ENCODE peak calls at places on chromosomes 13 and 19, in nine cellular contexts. N, L, U, F, C, E, Y, W and G are unnamed samples.

GRCh38 chr19:50008532-50008931 is 16.6 kb downstream of the VRK3 start:
- DNase-seq in C (peak), F (no peak), W (no peak), N (no peak), E (peak), L (no peak), Y (peak), U (no peak), G (no peak)

GRCh38 chr19:3852614-3853254 is 16.1 kb downstream of the ZFR2 start:
- DNase-seq in Y (peak), F (no peak), C (no peak), L (no peak), N (no peak), E (peak), W (peak), U (peak), G (peak)

GRCh38 chr19:1259873-1260748 is 9.0 kb upstream of the CIRBP start:
- DNase-seq in E (no peak), F (no peak), L (no peak), N (peak), W (no peak), C (no peak), U (no peak), Y (peak), G (no peak)

GRCh38 chr13:73835138-73835721 is 299.0 kb downstream of the KLF12 start:
- DNase-seq in U (peak), N (no peak), E (no peak), Y (peak), W (no peak), L (no peak), C (no peak), F (no peak), G (no peak)

GRCh38 chr13:46172531-46172991 is 9.4 kb downstream of the LCP1 start:
- DNase-seq in N (no peak), F (no peak), U (no peak), Y (peak), E (no peak), L (peak), C (no peak), W (no peak), G (no peak)

GRCh38 chr13:66618702-66619101 is 611.4 kb downstream of the PCDH9 start:
- DNase-seq in N (no peak), F (no peak), C (no peak), Y (peak), E (no peak), L (no peak), U (peak), W (no peak), G (no peak)

GRCh38 chr13:76884167-76884566 is 2.0 kb downstream of the KCTD12 start:
- DNase-seq in U (no peak), N (peak), F (no peak), E (peak), L (peak), W (peak), C (no peak), Y (peak), G (no peak)

GRCh38 chr19:39497850-39498261 is 891 bp upstream of the DLL3 start:
- DNase-seq in E (peak), Y (no peak), C (peak), F (no peak), N (no peak), L (no peak), W (peak), U (no peak), G (no peak)

GRCh38 chr13:98171806-98172569 is 5.1 kb downstream of the RNF113B start:
- DNase-seq in Y (peak), U (no peak), L (peak), W (no peak), C (no peak), E (no peak), F (no peak), N (peak), G (no peak)

GRCh38 chr19:36501973-36502372 is 12.6 kb upstream of the ZNF566 start:
- DNase-seq in L (no peak), F (no peak), U (no peak), E (no peak), Y (no peak), C (no peak), W (no peak), N (no peak), G (no peak)

GRCh38 chr13:90238433-90238832 is 1109.1 kb upstream of the MIR17HG start:
- DNase-seq in F (no peak), E (no peak), W (no peak), L (no peak), Y (peak), C (no peak), N (no peak), U (no peak), G (no peak)

GRCh38 chr13:70424428-70424827 is 316.2 kb upstream of the KLHL1 start:
- DNase-seq in F (no peak), L (no peak), C (no peak), U (no peak), N (no peak), W (no peak), E (peak), Y (no peak), G (no peak)

GRCh38 chr13:44565881-44566280 is 10.2 kb downstream of the TSC22D1 start:
- DNase-seq in L (no peak), E (no peak), W (no peak), Y (peak), N (no peak), U (peak), C (no peak), F (no peak), G (no peak)

GRCh38 chr13:100473087-100473486 is 115.5 kb downstream of the GGACT start:
- DNase-seq in Y (no peak), F (no peak), C (peak), W (no peak), N (no peak), U (no peak), E (peak), L (no peak), G (no peak)

GRCh38 chr13:46571189-46571901 is 18.4 kb downstream of the LRCH1 start:
- DNase-seq in U (no peak), L (no peak), E (no peak), W (no peak), Y (peak), C (no peak), F (no peak), N (no peak), G (no peak)

GRCh38 chr19:51341976-51342580 is at the start of gene VSIG10L:
- DNase-seq in Y (no peak), W (peak), C (no peak), U (no peak), L (no peak), E (no peak), N (no peak), F (no peak), G (no peak)

GRCh38 chr13:100347941-100348340 is 240.6 kb downstream of the GGACT start:
- DNase-seq in N (no peak), E (no peak), C (no peak), F (no peak), Y (peak), W (no peak), U (no peak), L (no peak), G (no peak)

GRCh38 chr13:113864303-113864890 is 521 bp upstream of the GAS6 start:
- DNase-seq in Y (peak), W (no peak), E (no peak), L (no peak), C (no peak), N (no peak), F (no peak), U (peak), G (no peak)

GRCh38 chr13:113861433-113862030 is 2.3 kb downstream of the GAS6 start:
- DNase-seq in F (no peak), N (no peak), C (no peak), W (no peak), E (no peak), Y (no peak), L (no peak), U (peak), G (no peak)

GRCh38 chr13:113862191-113862765 is 1.6 kb downstream of the GAS6 start:
- DNase-seq in F (no peak), Y (no peak), N (no peak), U (peak), C (no peak), E (no peak), W (no peak), L (no peak), G (no peak)

GRCh38 chr13:113862766-113863510 is 938 bp downstream of the GAS6 start:
- DNase-seq in N (peak), E (peak), F (no peak), W (no peak), Y (peak), C (no peak), L (no peak), U (no peak), G (no peak)

DNA sequence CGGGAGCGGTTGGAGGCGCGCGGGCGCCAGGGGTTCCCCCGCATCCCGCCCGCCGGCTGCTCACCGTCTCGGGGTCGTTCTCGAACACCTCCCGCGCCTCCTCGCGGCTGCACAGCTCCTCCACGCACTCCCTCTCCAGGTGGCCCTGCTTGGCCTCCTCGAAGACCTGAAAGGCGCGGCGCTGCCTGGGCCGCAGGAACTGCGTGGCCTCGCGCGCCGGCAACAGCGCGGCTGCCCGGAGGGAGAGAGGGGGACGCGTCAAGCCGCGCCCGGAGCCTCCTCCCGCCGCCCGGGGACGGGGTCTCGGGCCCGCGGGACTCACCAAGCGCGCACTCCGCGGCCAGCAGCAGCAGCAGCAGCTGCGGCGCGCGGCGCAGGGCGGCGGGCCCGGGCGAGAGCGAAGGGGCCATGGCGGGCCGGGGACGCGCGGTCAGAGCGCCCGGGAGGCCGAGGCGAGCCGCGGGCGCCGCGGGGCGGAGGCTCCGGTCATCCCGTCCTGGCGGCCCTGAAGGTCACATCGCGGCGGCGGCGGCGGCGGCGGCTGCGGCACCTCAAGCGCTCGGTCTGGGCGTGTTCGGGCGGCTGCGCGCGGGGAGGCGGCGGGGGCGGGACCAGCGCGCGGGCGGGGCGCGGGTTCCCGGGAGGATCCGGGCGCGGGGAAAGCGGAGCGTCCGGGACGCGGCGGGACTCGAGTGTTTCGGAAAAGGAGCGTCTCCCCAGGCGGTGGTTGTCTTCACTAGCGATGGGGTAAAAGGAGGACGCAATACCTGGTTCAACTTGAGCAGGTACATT is at the start of gene GAS6:
- DNase-seq in E (peak), N (peak), U (peak), L (no peak), F (no peak), W (no peak), C (peak), Y (peak), G (no peak)
- TF ChIP-seq CTCF in E (no peak), N (peak), U (peak), L (peak), F (no peak), W (no peak), C (no peak), Y (no peak), G (no peak)

GRCh38 chr13:114035583-114036501 is 62.0 kb upstream of the C13orf46 start:
- DNase-seq in W (no peak), U (no peak), N (peak), E (no peak), L (peak), F (no peak), Y (no peak), C (no peak), G (no peak)
- TF ChIP-seq CTCF in W (no peak), U (no peak), N (no peak), E (no peak), L (no peak), F (no peak), Y (no peak), C (no peak), G (no peak)

DNA sequence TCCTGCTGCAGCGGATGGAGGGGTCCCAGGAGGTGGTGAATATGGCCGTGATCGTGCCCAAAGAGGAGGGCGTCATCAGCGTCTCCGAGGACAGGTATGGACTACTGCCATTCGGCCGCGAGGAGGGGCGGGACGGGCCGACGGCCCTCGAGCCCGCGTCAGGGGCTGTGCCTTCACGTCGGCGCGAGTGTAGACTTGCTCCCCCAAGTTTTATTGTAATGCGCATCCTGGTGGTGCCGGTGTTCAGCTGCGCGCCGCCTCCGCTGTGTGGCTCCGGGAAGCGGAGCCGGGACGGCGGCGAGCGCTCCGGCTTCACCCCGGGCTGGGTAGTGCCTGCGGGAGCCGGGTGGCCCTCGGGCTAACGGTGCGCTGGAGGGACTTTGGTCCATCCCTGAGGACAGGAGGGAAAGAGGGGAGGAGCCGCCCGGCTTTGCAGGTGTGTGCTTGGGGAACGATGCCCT is 499 bp downstream of the WDFY2 start:
- DNase-seq in Y (peak), F (no peak), U (peak), C (peak), L (peak), N (peak), W (peak), E (peak), G (no peak)
- TF ChIP-seq CTCF in Y (no peak), F (no peak), U (peak), C (peak), L (no peak), N (no peak), W (no peak), E (no peak), G (peak)

GRCh38 chr19:46076951-46077814 is 36.4 kb upstream of the IGFL4 start:
- DNase-seq in C (peak), W (peak), L (peak), E (peak), F (no peak), N (no peak), Y (peak), U (peak), G (peak)
- TF ChIP-seq CTCF in C (peak), W (peak), L (peak), E (peak), F (peak), N (peak), Y (peak), U (peak), G (peak)

DNA sequence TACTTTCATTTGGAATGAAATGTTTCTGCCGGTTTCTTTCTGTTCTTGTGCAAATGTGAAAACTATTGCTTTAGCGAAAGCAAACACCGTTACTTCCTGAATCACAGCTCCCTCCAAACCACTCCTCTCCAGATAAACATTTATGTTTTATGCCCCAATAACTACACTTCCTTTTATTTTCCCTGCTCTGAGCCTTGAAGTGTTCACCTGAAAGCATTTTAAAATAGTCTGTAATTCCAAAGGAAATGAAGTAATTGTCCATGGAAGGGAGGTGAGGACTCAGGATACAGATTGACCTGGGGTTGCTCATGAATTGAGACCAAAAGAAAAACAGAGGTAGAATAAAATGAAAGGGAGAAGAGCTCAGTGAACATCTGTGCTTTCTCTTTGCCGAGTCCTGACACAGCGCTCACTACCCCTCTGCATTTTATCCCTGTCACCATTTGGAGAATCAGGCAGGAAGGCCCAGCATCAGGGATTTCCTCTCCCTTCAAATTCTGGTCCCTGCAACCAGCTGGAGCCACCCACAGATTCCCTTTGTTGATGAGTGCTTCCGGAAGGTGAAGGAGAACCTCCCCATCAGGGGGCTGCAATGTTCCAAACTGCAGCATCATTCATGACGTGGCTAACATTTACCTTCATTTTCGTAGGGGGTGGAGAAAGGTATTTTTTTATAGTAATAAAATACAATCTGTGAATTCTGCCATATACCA is 171.9 kb downstream of the ITGBL1 start:
- DNase-seq in N (no peak), C (no peak), Y (no peak), W (no peak), U (no peak), L (no peak), E (peak), F (no peak), G (no peak)
- TF ChIP-seq CTCF in N (no peak), C (no peak), Y (no peak), W (no peak), U (no peak), L (no peak), E (no peak), F (no peak), G (no peak)

DNA sequence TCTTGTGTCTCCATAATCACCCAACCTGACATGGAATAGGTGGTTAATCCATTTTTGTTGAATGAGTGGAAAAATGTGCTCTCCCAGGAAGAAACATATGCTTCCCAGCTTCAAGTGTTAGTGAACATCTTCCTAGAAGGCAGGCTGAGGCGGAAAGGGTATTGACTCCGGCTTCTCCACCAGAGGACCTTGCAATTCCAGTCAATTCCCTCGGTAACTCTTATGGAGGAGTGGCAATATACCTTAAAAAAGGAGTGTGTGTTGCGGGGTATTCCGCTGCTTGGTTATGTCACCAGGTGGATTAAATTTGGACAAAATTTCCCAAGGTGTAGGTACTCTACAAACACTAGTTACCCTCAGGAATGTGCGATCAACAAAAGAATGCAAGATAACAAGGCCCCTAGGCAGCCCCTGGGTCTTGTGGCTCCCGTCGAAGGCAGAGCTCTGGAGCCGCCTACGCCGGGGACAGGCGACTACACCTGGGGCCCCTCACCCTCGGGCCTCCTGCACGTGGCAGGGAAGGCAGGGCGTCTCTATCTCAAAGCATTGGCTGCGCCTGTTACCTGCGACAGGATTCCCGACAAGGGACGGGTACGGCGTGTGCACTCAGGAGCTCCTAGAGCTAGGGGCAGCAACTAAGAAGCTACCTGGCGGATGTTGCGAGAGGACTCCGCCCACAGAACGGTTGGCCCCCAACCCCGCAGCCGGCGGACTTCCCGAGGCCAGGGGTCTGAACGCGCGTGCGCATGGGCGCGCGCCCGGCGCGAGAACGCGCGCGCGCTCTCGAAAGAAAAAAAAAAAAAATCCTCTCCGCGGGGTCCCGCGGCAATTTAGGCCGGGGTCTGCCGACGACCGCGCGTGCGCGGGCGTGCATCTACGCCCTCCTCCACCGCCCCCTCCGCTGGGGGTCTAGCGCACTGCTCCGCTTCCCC is at the start of gene WDR87:
- DNase-seq in L (no peak), C (peak), E (peak), F (no peak), W (peak), N (peak), Y (peak), U (peak), G (no peak)
- TF ChIP-seq CTCF in L (no peak), C (no peak), E (no peak), F (no peak), W (no peak), N (no peak), Y (no peak), U (peak), G (no peak)

GRCh38 chr13:103514188-103514587 is 448.0 kb upstream of the SLC10A2 start:
- DNase-seq in C (no peak), E (no peak), U (no peak), F (no peak), N (no peak), W (no peak), Y (no peak), L (no peak), G (no peak)

GRCh38 chr13:103515410-103515809 is 449.2 kb upstream of the SLC10A2 start:
- DNase-seq in N (no peak), E (no peak), F (no peak), Y (no peak), L (no peak), W (no peak), C (no peak), U (no peak), G (no peak)

GRCh38 chr13:103510007-103510406 is 443.8 kb upstream of the SLC10A2 start:
- DNase-seq in C (no peak), Y (no peak), W (no peak), L (no peak), E (peak), F (no peak), U (no peak), N (no peak), G (no peak)
- TF ChIP-seq CTCF in C (no peak), Y (no peak), W (no peak), L (no peak), E (peak), F (peak), U (no peak), N (no peak), G (no peak)

GRCh38 chr13:36086117-36086516 is 45.1 kb downstream of the DCLK1 start:
- DNase-seq in E (peak), L (no peak), U (no peak), N (no peak), Y (no peak), C (no peak), W (no peak), F (no peak), G (no peak)
- TF ChIP-seq CTCF in E (no peak), L (no peak), U (no peak), N (no peak), Y (no peak), C (no peak), W (no peak), F (no peak), G (no peak)

DNA sequence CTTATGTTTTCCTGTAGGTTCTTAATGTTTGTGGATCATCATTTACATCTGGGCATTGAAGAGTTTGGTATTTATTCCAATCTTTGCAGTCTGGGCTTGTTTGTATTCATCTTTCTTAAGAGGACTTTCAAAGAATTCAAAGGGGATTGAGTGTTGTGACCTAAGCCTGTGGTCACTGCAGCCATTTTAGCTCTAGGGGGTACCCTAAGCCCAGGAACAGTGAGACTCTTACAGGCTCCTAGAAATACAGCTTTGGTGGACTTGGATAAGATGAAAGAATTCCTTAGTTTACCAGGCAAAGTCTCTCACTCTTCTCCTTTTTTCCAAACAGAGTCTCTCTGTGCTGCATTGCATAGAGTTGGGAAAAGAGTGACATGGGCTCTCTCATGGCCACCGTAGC is 2539.0 kb upstream of the PCDH20 start:
- DNase-seq in W (no peak), L (no peak), E (no peak), Y (no peak), N (no peak), U (no peak), C (no peak), F (no peak), G (no peak)
- TF ChIP-seq CTCF in W (no peak), L (no peak), E (no peak), Y (no peak), N (no peak), U (no peak), C (no peak), F (no peak), G (no peak)